ENCODE peak calls at places on chromosomes 1 and 21, in seven cellular contexts. One of them, this sample, is unnamed.

GRCh38 chr1:168958562-168959289 is 147.8 kb upstream of the ATP1B1 start:
- DNase-seq in GM23338: no peak
- DNase-seq in K562: no peak
- DNase-seq in spleen: no peak
- DNase-seq in stomach: no peak
- DNase-seq in keratinocyte: no peak
- DNase-seq in upper lobe of left lung: no peak
- DNase-seq in this sample: no peak

GRCh38 chr1:6423321-6423999 is 1.1 kb upstream of the ESPN start:
- DNase-seq in GM23338: peak; percentile 94
- DNase-seq in K562: peak; percentile 86
- DNase-seq in spleen: peak; percentile 87
- DNase-seq in stomach: peak; percentile 83
- DNase-seq in keratinocyte: no peak
- DNase-seq in upper lobe of left lung: peak; percentile 61
- DNase-seq in this sample: no peak

GRCh38 chr21:37356710-37357109 is 9.9 kb upstream of the DYRK1A start:
- DNase-seq in GM23338: no peak
- DNase-seq in K562: peak; percentile 79
- DNase-seq in spleen: no peak
- DNase-seq in stomach: no peak
- DNase-seq in keratinocyte: no peak
- DNase-seq in upper lobe of left lung: no peak
- DNase-seq in this sample: no peak

GRCh38 chr1:151846062-151846568 is 6.5 kb upstream of the C2CD4D start:
- DNase-seq in GM23338: peak; percentile 33
- DNase-seq in K562: peak; percentile 62
- DNase-seq in spleen: no peak
- DNase-seq in stomach: no peak
- DNase-seq in keratinocyte: no peak
- DNase-seq in upper lobe of left lung: no peak
- DNase-seq in this sample: peak; percentile 82

GRCh38 chr1:246682231-246682895 is 41.8 kb upstream of the SCCPDH start:
- DNase-seq in GM23338: no peak
- DNase-seq in K562: no peak
- DNase-seq in spleen: no peak
- DNase-seq in stomach: no peak
- DNase-seq in keratinocyte: no peak
- DNase-seq in upper lobe of left lung: no peak
- DNase-seq in this sample: no peak

GRCh38 chr1:203860396-203860951 is 925 bp upstream of the SNRPE start:
- DNase-seq in GM23338: peak; percentile 46
- DNase-seq in K562: no peak
- DNase-seq in spleen: no peak
- DNase-seq in stomach: peak; percentile 53
- DNase-seq in keratinocyte: peak; percentile 77
- DNase-seq in upper lobe of left lung: peak; percentile 21
- DNase-seq in this sample: peak; percentile 49

GRCh38 chr1:26020390-26020789 is 1.2 kb upstream of the EXTL1 start:
- DNase-seq in GM23338: no peak
- DNase-seq in K562: no peak
- DNase-seq in spleen: no peak
- DNase-seq in stomach: no peak
- DNase-seq in keratinocyte: no peak
- DNase-seq in upper lobe of left lung: no peak
- DNase-seq in this sample: no peak

GRCh38 chr1:58881471-58881994 is 97.7 kb upstream of the JUN start:
- DNase-seq in GM23338: no peak
- DNase-seq in K562: peak; percentile 94
- DNase-seq in spleen: no peak
- DNase-seq in stomach: peak; percentile 69
- DNase-seq in keratinocyte: peak; percentile 28
- DNase-seq in upper lobe of left lung: peak; percentile 67
- DNase-seq in this sample: peak; percentile 22

GRCh38 chr1:24149854-24150227 is 6.9 kb upstream of the IL22RA1 start:
- DNase-seq in GM23338: no peak
- DNase-seq in K562: peak; percentile 78
- DNase-seq in spleen: no peak
- DNase-seq in stomach: peak; percentile 58
- DNase-seq in keratinocyte: peak; percentile 78
- DNase-seq in upper lobe of left lung: peak; percentile 41
- DNase-seq in this sample: peak; percentile 85

GRCh38 chr1:180175806-180176205 is 21.1 kb downstream of the QSOX1 start:
- DNase-seq in GM23338: no peak
- DNase-seq in K562: no peak
- DNase-seq in spleen: peak; percentile 44
- DNase-seq in stomach: no peak
- DNase-seq in keratinocyte: no peak
- DNase-seq in upper lobe of left lung: no peak
- DNase-seq in this sample: no peak

GRCh38 chr1:222043444-222044292 is 301.8 kb upstream of the DUSP10 start:
- DNase-seq in GM23338: no peak
- DNase-seq in K562: no peak
- DNase-seq in spleen: no peak
- DNase-seq in stomach: no peak
- DNase-seq in keratinocyte: no peak
- DNase-seq in upper lobe of left lung: no peak
- DNase-seq in this sample: peak; percentile 52

GRCh38 chr1:81574365-81574764 is 226.4 kb upstream of the ADGRL2 start:
- DNase-seq in GM23338: no peak
- DNase-seq in K562: no peak
- DNase-seq in spleen: no peak
- DNase-seq in stomach: no peak
- DNase-seq in keratinocyte: no peak
- DNase-seq in upper lobe of left lung: no peak
- DNase-seq in this sample: no peak

GRCh38 chr1:99919221-99919620 is 50.6 kb upstream of the SLC35A3 start:
- DNase-seq in GM23338: no peak
- DNase-seq in K562: no peak
- DNase-seq in spleen: no peak
- DNase-seq in stomach: no peak
- DNase-seq in keratinocyte: no peak
- DNase-seq in upper lobe of left lung: no peak
- DNase-seq in this sample: no peak

GRCh38 chr1:204224655-204225054 is 10.9 kb upstream of the GOLT1A start:
- DNase-seq in GM23338: no peak
- DNase-seq in K562: no peak
- DNase-seq in spleen: no peak
- DNase-seq in stomach: peak; percentile 3
- DNase-seq in keratinocyte: no peak
- DNase-seq in upper lobe of left lung: no peak
- DNase-seq in this sample: no peak

GRCh38 chr1:2321258-2321657 is 70.1 kb downstream of the MORN1 start:
- DNase-seq in GM23338: no peak
- DNase-seq in K562: no peak
- DNase-seq in spleen: no peak
- DNase-seq in stomach: no peak
- DNase-seq in keratinocyte: no peak
- DNase-seq in upper lobe of left lung: no peak
- DNase-seq in this sample: no peak

GRCh38 chr1:7921766-7922165 is 18.9 kb downstream of the TNFRSF9 start:
- DNase-seq in GM23338: no peak
- DNase-seq in K562: no peak
- DNase-seq in spleen: no peak
- DNase-seq in stomach: no peak
- DNase-seq in keratinocyte: no peak
- DNase-seq in upper lobe of left lung: no peak
- DNase-seq in this sample: no peak

GRCh38 chr1:41493117-41493536 is 8.6 kb upstream of the EDN2 start:
- DNase-seq in GM23338: no peak
- DNase-seq in K562: peak; percentile 76
- DNase-seq in spleen: no peak
- DNase-seq in stomach: no peak
- DNase-seq in keratinocyte: peak; percentile 94
- DNase-seq in upper lobe of left lung: no peak
- DNase-seq in this sample: peak; percentile 93

GRCh38 chr21:16519012-16519411 is 789.2 kb downstream of the USP25 start:
- DNase-seq in GM23338: no peak
- DNase-seq in K562: no peak
- DNase-seq in spleen: no peak
- DNase-seq in stomach: no peak
- DNase-seq in keratinocyte: no peak
- DNase-seq in upper lobe of left lung: no peak
- DNase-seq in this sample: no peak

GRCh38 chr1:154750681-154751665 is 119.1 kb downstream of the KCNN3 start:
- DNase-seq in GM23338: no peak
- DNase-seq in K562: no peak
- DNase-seq in spleen: no peak
- DNase-seq in stomach: no peak
- DNase-seq in keratinocyte: no peak
- DNase-seq in upper lobe of left lung: no peak
- DNase-seq in this sample: no peak

GRCh38 chr21:34338226-34338625 is 25.6 kb upstream of the KCNE2 start:
- DNase-seq in GM23338: no peak
- DNase-seq in K562: no peak
- DNase-seq in spleen: no peak
- DNase-seq in stomach: no peak
- DNase-seq in keratinocyte: no peak
- DNase-seq in upper lobe of left lung: no peak
- DNase-seq in this sample: no peak

DNA sequence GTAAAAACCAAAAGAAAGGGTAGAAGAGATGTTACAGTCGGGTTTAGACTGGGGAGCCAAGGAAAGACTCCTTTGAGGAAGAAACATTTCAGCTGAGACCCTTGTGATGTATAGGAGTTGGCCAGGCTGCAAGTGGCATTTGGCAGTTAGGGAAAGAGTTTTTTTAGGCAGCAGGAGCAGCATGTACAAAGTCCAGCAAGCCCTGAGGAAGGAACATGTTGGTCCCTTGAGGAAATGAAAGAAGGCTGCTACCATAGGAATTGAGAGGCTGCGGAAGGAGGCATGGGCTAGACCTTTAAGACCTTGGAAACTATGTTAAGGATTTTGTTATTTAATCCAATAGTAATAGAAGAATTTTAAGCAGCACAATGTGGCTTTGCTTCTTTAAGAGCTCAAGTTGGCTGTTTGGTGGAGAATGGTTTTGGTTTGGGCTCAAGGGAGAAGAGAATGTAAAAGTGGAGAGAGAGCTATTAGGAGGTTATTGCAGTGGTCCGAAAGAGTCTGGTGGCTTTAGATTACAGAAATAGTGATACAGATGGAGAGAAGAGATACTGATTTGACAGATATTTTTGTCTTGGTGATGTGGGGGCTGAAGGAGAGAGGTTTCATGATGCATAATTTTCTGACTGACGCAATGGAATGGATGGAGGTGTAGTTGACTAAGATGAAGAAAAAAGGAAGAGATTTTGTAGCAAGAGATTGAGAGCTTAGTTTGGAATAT is 26.6 kb downstream of the SMAP2 start:
- DNase-seq in GM23338: no peak
- DNase-seq in K562: peak; percentile 76
- DNase-seq in spleen: no peak
- DNase-seq in stomach: no peak
- DNase-seq in keratinocyte: no peak
- DNase-seq in upper lobe of left lung: no peak
- DNase-seq in this sample: no peak
- H3K4me1 ChIP-seq in GM23338: no peaks in the 10 kb centered on the region
- H3K4me1 ChIP-seq in K562: peaks cover 48% of the 10 kb centered on the region
- H3K4me1 ChIP-seq in spleen: peaks cover 100% of the 10 kb centered on the region
- H3K4me1 ChIP-seq in stomach: peaks cover 42% of the 10 kb centered on the region
- H3K4me1 ChIP-seq in keratinocyte: no peaks in the 10 kb centered on the region
- H3K4me1 ChIP-seq in upper lobe of left lung: peaks cover 26% of the 10 kb centered on the region
- H3K4me1 ChIP-seq in this sample: peaks cover under 1% of the 10 kb centered on the region

GRCh38 chr21:41124626-41125240 is 43.2 kb upstream of the BACE2 start:
- DNase-seq in GM23338: no peak
- DNase-seq in K562: no peak
- DNase-seq in spleen: no peak
- DNase-seq in stomach: no peak
- DNase-seq in keratinocyte: no peak
- DNase-seq in upper lobe of left lung: no peak
- DNase-seq in this sample: no peak

GRCh38 chr21:41121785-41122415 is 46.1 kb upstream of the BACE2 start:
- DNase-seq in GM23338: peak; percentile 82
- DNase-seq in K562: peak; percentile 83
- DNase-seq in spleen: no peak
- DNase-seq in stomach: peak; percentile 95
- DNase-seq in keratinocyte: peak; percentile 41
- DNase-seq in upper lobe of left lung: peak; percentile 79
- DNase-seq in this sample: peak; percentile 65

GRCh38 chr21:41119901-41120300 is 48.1 kb upstream of the BACE2 start:
- DNase-seq in GM23338: no peak
- DNase-seq in K562: no peak
- DNase-seq in spleen: no peak
- DNase-seq in stomach: no peak
- DNase-seq in keratinocyte: no peak
- DNase-seq in upper lobe of left lung: no peak
- DNase-seq in this sample: no peak

GRCh38 chr21:41120997-41121396 is 47.0 kb upstream of the BACE2 start:
- DNase-seq in GM23338: no peak
- DNase-seq in K562: no peak
- DNase-seq in spleen: no peak
- DNase-seq in stomach: no peak
- DNase-seq in keratinocyte: no peak
- DNase-seq in upper lobe of left lung: no peak
- DNase-seq in this sample: no peak
- H3K27me3 ChIP-seq in GM23338: no peaks in the 10 kb centered on the region
- H3K27me3 ChIP-seq in K562: peaks cover 3% of the 10 kb centered on the region
- H3K27me3 ChIP-seq in spleen: no peaks in the 10 kb centered on the region
- H3K27me3 ChIP-seq in stomach: peaks cover 17% of the 10 kb centered on the region
- H3K27me3 ChIP-seq in keratinocyte: peaks cover 25% of the 10 kb centered on the region
- H3K27me3 ChIP-seq in upper lobe of left lung: no peaks in the 10 kb centered on the region
- H3K27me3 ChIP-seq in this sample: no peaks in the 10 kb centered on the region

GRCh38 chr1:9376430-9376829 is 83.7 kb downstream of the SPSB1 start:
- DNase-seq in GM23338: no peak
- DNase-seq in K562: no peak
- DNase-seq in spleen: no peak
- DNase-seq in stomach: no peak
- DNase-seq in keratinocyte: no peak
- DNase-seq in upper lobe of left lung: no peak
- DNase-seq in this sample: no peak

GRCh38 chr1:9376886-9377333 is 84.2 kb downstream of the SPSB1 start:
- DNase-seq in GM23338: no peak
- DNase-seq in K562: no peak
- DNase-seq in spleen: no peak
- DNase-seq in stomach: no peak
- DNase-seq in keratinocyte: no peak
- DNase-seq in upper lobe of left lung: peak; percentile 49
- DNase-seq in this sample: no peak

GRCh38 chr1:9375912-9376311 is 83.2 kb downstream of the SPSB1 start:
- DNase-seq in GM23338: no peak
- DNase-seq in K562: no peak
- DNase-seq in spleen: no peak
- DNase-seq in stomach: no peak
- DNase-seq in keratinocyte: no peak
- DNase-seq in upper lobe of left lung: no peak
- DNase-seq in this sample: no peak

GRCh38 chr1:9373614-9374013 is 80.9 kb downstream of the SPSB1 start:
- DNase-seq in GM23338: no peak
- DNase-seq in K562: no peak
- DNase-seq in spleen: no peak
- DNase-seq in stomach: no peak
- DNase-seq in keratinocyte: no peak
- DNase-seq in upper lobe of left lung: peak; percentile 61
- DNase-seq in this sample: no peak

GRCh38 chr1:9374748-9375345 is 82.2 kb downstream of the SPSB1 start:
- DNase-seq in GM23338: no peak
- DNase-seq in K562: no peak
- DNase-seq in spleen: no peak
- DNase-seq in stomach: no peak
- DNase-seq in keratinocyte: no peak
- DNase-seq in upper lobe of left lung: no peak
- DNase-seq in this sample: no peak
- H3K27ac ChIP-seq in GM23338: no peak overlapping the region
- H3K27ac ChIP-seq in K562: no peak overlapping the region
- H3K27ac ChIP-seq in spleen: no peak overlapping the region
- H3K27ac ChIP-seq in stomach: no peak overlapping the region
- H3K27ac ChIP-seq in keratinocyte: no peak overlapping the region
- H3K27ac ChIP-seq in upper lobe of left lung: no peak overlapping the region
- H3K27ac ChIP-seq in this sample: no peak overlapping the region

GRCh38 chr1:201542166-201543045 is 3.5 kb downstream of the NAV1 start:
- DNase-seq in GM23338: no peak
- DNase-seq in K562: no peak
- DNase-seq in spleen: no peak
- DNase-seq in stomach: no peak
- DNase-seq in keratinocyte: no peak
- DNase-seq in upper lobe of left lung: no peak
- DNase-seq in this sample: no peak
- H3K4me1 ChIP-seq in GM23338: peaks cover 22% of the 10 kb centered on the region
- H3K4me1 ChIP-seq in K562: peaks cover 11% of the 10 kb centered on the region
- H3K4me1 ChIP-seq in spleen: peaks cover 78% of the 10 kb centered on the region
- H3K4me1 ChIP-seq in stomach: peaks cover 27% of the 10 kb centered on the region
- H3K4me1 ChIP-seq in keratinocyte: peaks cover 10% of the 10 kb centered on the region
- H3K4me1 ChIP-seq in upper lobe of left lung: peaks cover 68% of the 10 kb centered on the region
- H3K4me1 ChIP-seq in this sample: peaks cover 63% of the 10 kb centered on the region